ENCODE peak calls at places on chromosome 18, in four cellular contexts. One of them, this sample, is unnamed.

GRCh38 chr18:25289040-25289631 is 62.8 kb downstream of the ZNF521 start:
- DNase-seq in fibroblast of pulmonary artery: peak
- DNase-seq in astrocyte of the spinal cord: peak
- DNase-seq in OCI-LY7: no peak
- DNase-seq in this sample: no peak

GRCh38 chr18:52701219-52701935 is 361.4 kb downstream of the DCC start:
- DNase-seq in fibroblast of pulmonary artery: no peak
- DNase-seq in astrocyte of the spinal cord: no peak
- DNase-seq in OCI-LY7: no peak
- DNase-seq in this sample: no peak

GRCh38 chr18:10715791-10716190 is 190.0 kb downstream of the NAPG start:
- DNase-seq in fibroblast of pulmonary artery: peak
- DNase-seq in astrocyte of the spinal cord: peak
- DNase-seq in OCI-LY7: no peak
- DNase-seq in this sample: no peak

GRCh38 chr18:8705280-8705940 is at the start of gene MTCL1:
- DNase-seq in fibroblast of pulmonary artery: peak
- DNase-seq in astrocyte of the spinal cord: peak
- DNase-seq in OCI-LY7: peak
- DNase-seq in this sample: no peak

GRCh38 chr18:43160509-43160908 is 45.0 kb upstream of the RIT2 start:
- DNase-seq in fibroblast of pulmonary artery: peak
- DNase-seq in astrocyte of the spinal cord: peak
- DNase-seq in OCI-LY7: no peak
- DNase-seq in this sample: no peak

GRCh38 chr18:73408434-73408833 is 540.6 kb upstream of the NETO1 start:
- DNase-seq in fibroblast of pulmonary artery: peak
- DNase-seq in astrocyte of the spinal cord: peak
- DNase-seq in OCI-LY7: no peak
- DNase-seq in this sample: no peak

GRCh38 chr18:37567061-37567993 is 1.7 kb upstream of the CELF4 start:
- DNase-seq in fibroblast of pulmonary artery: no peak
- DNase-seq in astrocyte of the spinal cord: no peak
- DNase-seq in OCI-LY7: no peak
- DNase-seq in this sample: no peak

GRCh38 chr18:53789376-53790247 is 434.9 kb downstream of the MBD2 start:
- DNase-seq in fibroblast of pulmonary artery: no peak
- DNase-seq in astrocyte of the spinal cord: no peak
- DNase-seq in OCI-LY7: no peak
- DNase-seq in this sample: no peak

GRCh38 chr18:54958711-54959625 is at the start of gene CCDC68:
- DNase-seq in fibroblast of pulmonary artery: peak
- DNase-seq in astrocyte of the spinal cord: no peak
- DNase-seq in OCI-LY7: no peak
- DNase-seq in this sample: no peak

GRCh38 chr18:9475643-9476580 is 599 bp downstream of the RALBP1 start:
- DNase-seq in fibroblast of pulmonary artery: peak
- DNase-seq in astrocyte of the spinal cord: peak
- DNase-seq in OCI-LY7: peak
- DNase-seq in this sample: no peak

GRCh38 chr18:3246636-3247242 is 862 bp upstream of the MYL12A start:
- DNase-seq in fibroblast of pulmonary artery: peak
- DNase-seq in astrocyte of the spinal cord: no peak
- DNase-seq in OCI-LY7: no peak
- DNase-seq in this sample: no peak

GRCh38 chr18:33369711-33370449 is 70.6 kb downstream of the CCDC178 start:
- DNase-seq in fibroblast of pulmonary artery: no peak
- DNase-seq in astrocyte of the spinal cord: no peak
- DNase-seq in OCI-LY7: no peak
- DNase-seq in this sample: no peak

GRCh38 chr18:75612491-75612890 is 185.0 kb upstream of the SMIM21 start:
- DNase-seq in fibroblast of pulmonary artery: no peak
- DNase-seq in astrocyte of the spinal cord: peak
- DNase-seq in OCI-LY7: no peak
- DNase-seq in this sample: no peak

GRCh38 chr18:24704921-24705620 is 244.6 kb downstream of the HRH4 start:
- DNase-seq in fibroblast of pulmonary artery: no peak
- DNase-seq in astrocyte of the spinal cord: no peak
- DNase-seq in OCI-LY7: no peak
- DNase-seq in this sample: no peak

GRCh38 chr18:71682591-71682990 is 861.6 kb downstream of the CBLN2 start:
- DNase-seq in fibroblast of pulmonary artery: no peak
- DNase-seq in astrocyte of the spinal cord: peak
- DNase-seq in OCI-LY7: no peak
- DNase-seq in this sample: no peak

GRCh38 chr18:23378470-23378764 is 74.7 kb upstream of the RIOK3 start:
- DNase-seq in fibroblast of pulmonary artery: no peak
- DNase-seq in astrocyte of the spinal cord: peak
- DNase-seq in OCI-LY7: no peak
- DNase-seq in this sample: no peak

GRCh38 chr18:68781224-68781623 is 16.7 kb upstream of the CCDC102B start:
- DNase-seq in fibroblast of pulmonary artery: no peak
- DNase-seq in astrocyte of the spinal cord: no peak
- DNase-seq in OCI-LY7: no peak
- DNase-seq in this sample: no peak

GRCh38 chr18:72847134-72847533 is 20.7 kb downstream of the NETO1 start:
- DNase-seq in fibroblast of pulmonary artery: no peak
- DNase-seq in astrocyte of the spinal cord: peak
- DNase-seq in OCI-LY7: no peak
- DNase-seq in this sample: no peak

GRCh38 chr18:6741290-6741689 is 11.8 kb downstream of the ARHGAP28 start:
- DNase-seq in fibroblast of pulmonary artery: peak
- DNase-seq in astrocyte of the spinal cord: peak
- DNase-seq in OCI-LY7: no peak
- DNase-seq in this sample: no peak

GRCh38 chr18:44911260-44911659 is 230.6 kb downstream of the SETBP1 start:
- DNase-seq in fibroblast of pulmonary artery: no peak
- DNase-seq in astrocyte of the spinal cord: no peak
- DNase-seq in OCI-LY7: no peak
- DNase-seq in this sample: no peak

GRCh38 chr18:23580677-23581367 is 5.5 kb downstream of the NPC1 start:
- DNase-seq in fibroblast of pulmonary artery: peak
- DNase-seq in astrocyte of the spinal cord: peak
- DNase-seq in OCI-LY7: no peak
- DNase-seq in this sample: no peak

GRCh38 chr18:36993068-36993467 is 164.1 kb downstream of the KIAA1328 start:
- DNase-seq in fibroblast of pulmonary artery: peak
- DNase-seq in astrocyte of the spinal cord: peak
- DNase-seq in OCI-LY7: no peak
- DNase-seq in this sample: no peak

GRCh38 chr18:46411862-46412690 is 244.9 kb downstream of the LOXHD1 start:
- DNase-seq in fibroblast of pulmonary artery: no peak
- DNase-seq in astrocyte of the spinal cord: peak
- DNase-seq in OCI-LY7: no peak
- DNase-seq in this sample: no peak

GRCh38 chr18:6732952-6733351 is 3.4 kb downstream of the ARHGAP28 start:
- DNase-seq in fibroblast of pulmonary artery: no peak
- DNase-seq in astrocyte of the spinal cord: no peak
- DNase-seq in OCI-LY7: no peak
- DNase-seq in this sample: no peak

GRCh38 chr18:3867252-3867651 is 417.3 kb downstream of the TGIF1 start:
- DNase-seq in fibroblast of pulmonary artery: no peak
- DNase-seq in astrocyte of the spinal cord: no peak
- DNase-seq in OCI-LY7: no peak
- DNase-seq in this sample: no peak

GRCh38 chr18:26803643-26804042 is 61.9 kb downstream of the AQP4 start:
- DNase-seq in fibroblast of pulmonary artery: no peak
- DNase-seq in astrocyte of the spinal cord: no peak
- DNase-seq in OCI-LY7: peak
- DNase-seq in this sample: no peak
- TF ChIP-seq CTCF in fibroblast of pulmonary artery: no peak
- TF ChIP-seq CTCF in astrocyte of the spinal cord: no peak
- TF ChIP-seq CTCF in OCI-LY7: peak
- TF ChIP-seq CTCF in this sample: no peak

DNA sequence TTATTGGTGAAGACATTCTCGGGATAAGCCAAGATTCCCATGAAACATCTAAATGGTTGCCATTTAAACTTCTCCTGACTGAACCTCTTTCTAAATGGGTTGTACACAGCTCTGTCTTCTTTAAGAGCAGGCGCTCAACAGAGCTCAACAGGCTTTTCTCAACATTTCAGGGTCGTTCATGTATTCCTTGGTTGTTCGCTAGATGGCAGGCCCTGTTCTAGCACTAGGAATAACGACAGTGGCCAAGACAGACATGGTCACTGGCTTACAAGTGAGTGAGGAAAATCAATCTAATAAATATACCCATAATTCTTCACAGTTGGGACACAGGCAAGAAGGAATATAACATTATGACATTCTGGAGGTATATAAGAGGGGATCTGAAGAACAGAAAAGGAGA is 154.5 kb downstream of the SMAD2 start:
- DNase-seq in fibroblast of pulmonary artery: peak
- DNase-seq in astrocyte of the spinal cord: no peak
- DNase-seq in OCI-LY7: no peak
- DNase-seq in this sample: no peak
- TF ChIP-seq CTCF in fibroblast of pulmonary artery: peak
- TF ChIP-seq CTCF in astrocyte of the spinal cord: peak
- TF ChIP-seq CTCF in OCI-LY7: no peak
- TF ChIP-seq CTCF in this sample: peak

GRCh38 chr18:79664525-79665125 is 15.0 kb upstream of the CTDP1 start:
- DNase-seq in fibroblast of pulmonary artery: peak
- DNase-seq in astrocyte of the spinal cord: peak
- DNase-seq in OCI-LY7: no peak
- DNase-seq in this sample: no peak
- TF ChIP-seq CTCF in fibroblast of pulmonary artery: no peak
- TF ChIP-seq CTCF in astrocyte of the spinal cord: no peak
- TF ChIP-seq CTCF in OCI-LY7: no peak
- TF ChIP-seq CTCF in this sample: no peak

DNA sequence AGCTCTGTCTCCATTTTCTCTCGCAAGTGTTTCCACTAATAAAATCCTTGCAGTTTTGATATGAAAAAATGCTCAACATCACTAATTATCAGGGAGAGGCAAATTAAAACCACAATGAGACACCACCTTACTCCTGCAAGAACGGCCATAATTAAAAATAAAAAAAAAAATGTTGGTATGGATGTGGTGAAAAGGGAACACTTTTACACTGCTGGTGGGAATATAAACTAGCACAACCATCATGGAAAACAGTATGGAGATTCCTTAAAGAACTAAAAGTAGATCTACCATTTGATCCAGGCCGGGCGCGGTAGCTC is 49.8 kb upstream of the GREB1L start:
- DNase-seq in fibroblast of pulmonary artery: no peak
- DNase-seq in astrocyte of the spinal cord: no peak
- DNase-seq in OCI-LY7: no peak
- DNase-seq in this sample: no peak
- TF ChIP-seq CTCF in fibroblast of pulmonary artery: no peak
- TF ChIP-seq CTCF in astrocyte of the spinal cord: no peak
- TF ChIP-seq CTCF in OCI-LY7: peak
- TF ChIP-seq CTCF in this sample: peak

GRCh38 chr18:57519668-57520424 is 66.7 kb downstream of the FECH start:
- DNase-seq in fibroblast of pulmonary artery: no peak
- DNase-seq in astrocyte of the spinal cord: no peak
- DNase-seq in OCI-LY7: no peak
- DNase-seq in this sample: no peak
- TF ChIP-seq CTCF in fibroblast of pulmonary artery: no peak
- TF ChIP-seq CTCF in astrocyte of the spinal cord: no peak
- TF ChIP-seq CTCF in OCI-LY7: no peak
- TF ChIP-seq CTCF in this sample: no peak

GRCh38 chr18:34729264-34729663 is 19.2 kb downstream of the DTNA start:
- DNase-seq in fibroblast of pulmonary artery: peak
- DNase-seq in astrocyte of the spinal cord: peak
- DNase-seq in OCI-LY7: peak
- DNase-seq in this sample: no peak
- TF ChIP-seq CTCF in fibroblast of pulmonary artery: peak
- TF ChIP-seq CTCF in astrocyte of the spinal cord: peak
- TF ChIP-seq CTCF in OCI-LY7: peak
- TF ChIP-seq CTCF in this sample: peak

DNA sequence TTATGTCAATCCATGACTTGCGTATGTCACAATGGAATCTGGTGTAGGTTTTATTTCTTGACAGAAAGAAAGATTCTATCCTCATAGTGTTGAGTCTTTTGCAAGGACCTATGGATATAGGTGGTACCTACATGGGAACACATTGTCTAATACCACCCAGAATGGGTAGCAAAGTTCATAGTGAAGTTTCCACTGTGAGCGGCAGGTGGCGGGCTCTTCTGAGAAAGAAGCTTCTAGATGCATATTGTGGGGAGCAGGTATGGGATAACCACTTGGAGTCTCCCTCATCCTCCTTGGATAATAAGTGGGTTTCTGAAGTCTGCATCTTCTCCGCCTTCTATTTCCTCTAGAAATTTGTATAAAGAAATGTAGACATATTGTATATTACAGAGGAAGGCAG is 44.9 kb downstream of the LINC00305 start:
- DNase-seq in fibroblast of pulmonary artery: no peak
- DNase-seq in astrocyte of the spinal cord: no peak
- DNase-seq in OCI-LY7: no peak
- DNase-seq in this sample: no peak
- TF ChIP-seq CTCF in fibroblast of pulmonary artery: no peak
- TF ChIP-seq CTCF in astrocyte of the spinal cord: no peak
- TF ChIP-seq CTCF in OCI-LY7: no peak
- TF ChIP-seq CTCF in this sample: peak

GRCh38 chr18:32261003-32261402 is 71.2 kb downstream of the MEP1B start:
- DNase-seq in fibroblast of pulmonary artery: no peak
- DNase-seq in astrocyte of the spinal cord: no peak
- DNase-seq in OCI-LY7: no peak
- DNase-seq in this sample: no peak
- TF ChIP-seq CTCF in fibroblast of pulmonary artery: peak
- TF ChIP-seq CTCF in astrocyte of the spinal cord: peak
- TF ChIP-seq CTCF in OCI-LY7: no peak
- TF ChIP-seq CTCF in this sample: peak

GRCh38 chr18:60663060-60663989 is 290.8 kb upstream of the MC4R start:
- DNase-seq in fibroblast of pulmonary artery: no peak
- DNase-seq in astrocyte of the spinal cord: no peak
- DNase-seq in OCI-LY7: no peak
- DNase-seq in this sample: no peak

GRCh38 chr18:60664736-60665135 is 292.2 kb upstream of the MC4R start:
- DNase-seq in fibroblast of pulmonary artery: no peak
- DNase-seq in astrocyte of the spinal cord: no peak
- DNase-seq in OCI-LY7: no peak
- DNase-seq in this sample: no peak

GRCh38 chr18:60671022-60671421 is 298.4 kb upstream of the MC4R start:
- DNase-seq in fibroblast of pulmonary artery: no peak
- DNase-seq in astrocyte of the spinal cord: no peak
- DNase-seq in OCI-LY7: no peak
- DNase-seq in this sample: no peak

GRCh38 chr18:60667016-60667415 is 294.4 kb upstream of the MC4R start:
- DNase-seq in fibroblast of pulmonary artery: no peak
- DNase-seq in astrocyte of the spinal cord: no peak
- DNase-seq in OCI-LY7: no peak
- DNase-seq in this sample: no peak

GRCh38 chr18:60668583-60668982 is 296.0 kb upstream of the MC4R start:
- DNase-seq in fibroblast of pulmonary artery: no peak
- DNase-seq in astrocyte of the spinal cord: no peak
- DNase-seq in OCI-LY7: no peak
- DNase-seq in this sample: no peak
- TF ChIP-seq CTCF in fibroblast of pulmonary artery: no peak
- TF ChIP-seq CTCF in astrocyte of the spinal cord: peak
- TF ChIP-seq CTCF in OCI-LY7: peak
- TF ChIP-seq CTCF in this sample: peak

This sample was measured in chondrocyte.